ENCODE peak calls at places on chromosomes 1 and 21, in six cellular contexts. J is A549, I is HFF-Myc, K is fibroblast of lung, Z is pancreas, C is small intestine. G is an unnamed sample.

GRCh38 chr1:91937613-91938012 is 11.6 kb upstream of the BRDT start:
- DNase-seq in J (no peak), I (no peak), K (no peak), Z (no peak), C (no peak), G (no peak)

GRCh38 chr1:23100074-23100748 is 68.4 kb downstream of the LUZP1 start:
- DNase-seq in J (peak), I (peak), K (peak), Z (no peak), C (peak), G (no peak)

GRCh38 chr1:229070168-229070567 is 200.7 kb upstream of the RAB4A start:
- DNase-seq in J (peak), I (peak), K (peak), Z (peak), C (peak), G (peak)

GRCh38 chr1:188251039-188251438 is 1422.3 kb downstream of the PLA2G4A start:
- DNase-seq in J (no peak), I (no peak), K (no peak), Z (no peak), C (no peak), G (no peak)

GRCh38 chr1:236394905-236395779 is 1.1 kb downstream of the EDARADD start:
- DNase-seq in J (peak), I (no peak), K (peak), Z (peak), C (peak), G (peak)

GRCh38 chr21:46077674-46078101 is 20.2 kb upstream of the COL6A2 start:
- DNase-seq in J (no peak), I (no peak), K (no peak), Z (no peak), C (no peak), G (no peak)

GRCh38 chr1:162633327-162633762 is 1.1 kb downstream of the DDR2 start:
- DNase-seq in J (no peak), I (no peak), K (peak), Z (no peak), C (no peak), G (no peak)

GRCh38 chr1:50978144-50978851 is 8.3 kb downstream of the CDKN2C start:
- DNase-seq in J (peak), I (no peak), K (peak), Z (peak), C (peak), G (peak)

GRCh38 chr1:96234299-96234698 is 487.3 kb upstream of the PTBP2 start:
- DNase-seq in J (peak), I (no peak), K (peak), Z (peak), C (no peak), G (no peak)

GRCh38 chr1:85398391-85399064 is 66.4 kb downstream of the DDAH1 start:
- DNase-seq in J (peak), I (no peak), K (peak), Z (no peak), C (no peak), G (no peak)

GRCh38 chr1:192973988-192974387 is 85.2 kb downstream of the UCHL5 start:
- DNase-seq in J (no peak), I (no peak), K (no peak), Z (no peak), C (peak), G (no peak)

GRCh38 chr1:172122381-172122780 is 281.1 kb downstream of the DNM3 start:
- DNase-seq in J (no peak), I (no peak), K (no peak), Z (no peak), C (no peak), G (no peak)

GRCh38 chr1:227894306-227894721 is 53.4 kb downstream of the WNT9A start:
- DNase-seq in J (no peak), I (no peak), K (no peak), Z (peak), C (no peak), G (no peak)

GRCh38 chr1:172266528-172267174 is 153.8 kb upstream of the C1orf105 start:
- DNase-seq in J (no peak), I (no peak), K (peak), Z (no peak), C (no peak), G (no peak)

GRCh38 chr1:219442575-219442974 is 170.3 kb downstream of the ZC3H11B start:
- DNase-seq in J (no peak), I (no peak), K (peak), Z (no peak), C (no peak), G (no peak)

GRCh38 chr21:19489930-19490329 is 1086.3 kb upstream of the TMPRSS15 start:
- DNase-seq in J (no peak), I (no peak), K (no peak), Z (no peak), C (no peak), G (no peak)

GRCh38 chr1:2135866-2136265 is 58.7 kb downstream of the FAAP20 start:
- DNase-seq in J (no peak), I (no peak), K (no peak), Z (no peak), C (peak), G (no peak)

GRCh38 chr1:58874757-58875755 is 91.2 kb upstream of the JUN start:
- DNase-seq in J (no peak), I (no peak), K (peak), Z (peak), C (peak), G (no peak)

GRCh38 chr1:176252191-176252590 is 45.1 kb upstream of the COP1 start:
- DNase-seq in J (no peak), I (no peak), K (no peak), Z (no peak), C (no peak), G (no peak)

GRCh38 chr1:6750490-6750889 is 34.8 kb upstream of the CAMTA1 start:
- DNase-seq in J (no peak), I (no peak), K (no peak), Z (no peak), C (no peak), G (no peak)

GRCh38 chr1:58780586-58781452 is 3.0 kb downstream of the JUN start:
- DNase-seq in J (peak), I (no peak), K (peak), Z (no peak), C (peak), G (peak)

GRCh38 chr1:230381049-230381467 is 45.1 kb downstream of the PGBD5 start:
- DNase-seq in J (no peak), I (no peak), K (no peak), Z (peak), C (peak), G (peak)

GRCh38 chr1:21301794-21302440 is 11.7 kb upstream of the ECE1 start:
- DNase-seq in J (no peak), I (no peak), K (no peak), Z (no peak), C (no peak), G (no peak)

GRCh38 chr1:30904962-30905335 is 3.6 kb downstream of the SDC3 start:
- DNase-seq in J (no peak), I (no peak), K (no peak), Z (no peak), C (no peak), G (no peak)

GRCh38 chr1:42259059-42259738 is 75.8 kb downstream of the FOXJ3 start:
- DNase-seq in J (no peak), I (no peak), K (peak), Z (no peak), C (no peak), G (no peak)

GRCh38 chr1:2128189-2128901 is 66.2 kb downstream of the FAAP20 start:
- DNase-seq in J (no peak), I (no peak), K (peak), Z (no peak), C (no peak), G (no peak)

GRCh38 chr1:93681095-93681548 is 515 bp downstream of the BCAR3 start:
- DNase-seq in J (no peak), I (no peak), K (peak), Z (no peak), C (no peak), G (no peak)

DNA sequence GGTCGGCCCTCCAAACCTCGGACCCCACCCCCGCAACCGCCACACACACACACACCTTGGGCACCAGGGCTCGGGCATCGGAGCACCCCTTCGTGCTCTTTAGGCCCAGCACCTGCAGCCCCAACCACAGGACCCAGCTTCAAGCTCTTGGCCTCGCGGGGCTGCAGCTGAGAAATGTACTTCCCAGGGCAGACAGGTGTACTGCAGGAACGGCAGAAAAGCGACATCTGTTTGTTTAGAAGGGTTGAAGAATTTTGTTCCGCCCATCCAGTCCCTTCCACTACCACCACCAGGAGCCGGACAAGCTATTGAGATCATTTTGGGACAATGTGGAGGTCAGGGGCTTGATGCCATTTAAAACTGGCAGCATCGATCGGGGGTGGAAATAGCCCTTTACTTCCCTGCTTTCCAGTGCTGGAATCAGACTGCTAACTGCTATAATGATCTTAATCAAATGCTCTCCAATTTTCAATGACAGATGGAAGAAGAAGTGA is 1.7 kb downstream of the SERTAD4 start:
- DNase-seq in J (no peak), I (no peak), K (no peak), Z (no peak), C (no peak), G (no peak)
- H3K4me3 ChIP-seq in J (peak), I (peak), K (no peak), Z (peak), C (peak), G (peak)

DNA sequence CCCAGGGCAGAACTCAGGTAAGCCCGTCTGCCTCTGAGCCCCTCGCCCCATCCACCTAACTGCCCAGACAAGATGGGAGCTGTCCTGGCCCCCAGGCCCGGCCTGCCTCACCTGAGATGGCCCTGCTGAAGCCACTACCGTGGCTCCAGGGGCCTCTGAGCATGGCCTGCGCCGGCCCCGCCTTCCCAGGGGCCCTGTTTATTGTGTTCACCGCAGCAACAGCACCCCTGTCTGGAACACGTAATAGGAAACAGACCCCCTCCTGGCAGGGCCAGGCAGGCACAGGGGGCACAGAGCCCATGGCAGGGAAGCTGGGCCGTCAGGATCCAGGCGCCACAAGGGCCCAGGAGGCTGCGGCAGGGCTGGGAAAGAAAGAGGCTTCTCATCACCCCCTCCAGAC is 62.4 kb downstream of the ARHGEF16 start:
- DNase-seq in J (no peak), I (no peak), K (no peak), Z (no peak), C (no peak), G (no peak)
- H3K4me3 ChIP-seq in J (no peak), I (no peak), K (no peak), Z (no peak), C (no peak), G (no peak)

DNA sequence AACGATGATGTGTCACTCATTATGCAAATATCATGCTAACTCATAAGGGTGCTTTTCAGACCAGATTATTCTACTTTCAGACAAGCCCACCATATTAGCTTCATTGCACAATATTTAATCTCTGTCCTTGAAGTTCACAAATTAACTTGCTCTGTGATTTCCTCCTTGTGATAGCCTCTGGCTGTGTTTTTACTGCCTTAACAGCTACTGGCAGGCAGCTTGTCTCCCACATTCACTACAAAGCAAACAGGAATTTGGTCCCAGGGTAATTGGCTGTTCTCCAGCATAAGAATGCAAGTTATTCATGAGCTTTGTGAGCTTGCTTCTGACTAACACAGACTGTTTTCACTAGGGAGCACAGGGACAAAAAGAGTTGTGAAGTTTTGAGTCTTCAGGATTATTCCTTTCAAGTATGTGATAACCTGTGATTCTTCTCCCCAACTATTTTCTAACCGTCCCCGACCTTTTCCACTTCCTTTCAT is 87.9 kb upstream of the HMCN1 start:
- DNase-seq in J (peak), I (peak), K (peak), Z (peak), C (peak), G (peak)
- H3K4me3 ChIP-seq in J (peak), I (no peak), K (peak), Z (no peak), C (no peak), G (no peak)

GRCh38 chr1:189620471-189620870 is 857.2 kb downstream of the BRINP3 start:
- DNase-seq in J (no peak), I (no peak), K (no peak), Z (no peak), C (no peak), G (no peak)
- H3K4me3 ChIP-seq in J (no peak), I (no peak), K (no peak), Z (no peak), C (no peak), G (no peak)

DNA sequence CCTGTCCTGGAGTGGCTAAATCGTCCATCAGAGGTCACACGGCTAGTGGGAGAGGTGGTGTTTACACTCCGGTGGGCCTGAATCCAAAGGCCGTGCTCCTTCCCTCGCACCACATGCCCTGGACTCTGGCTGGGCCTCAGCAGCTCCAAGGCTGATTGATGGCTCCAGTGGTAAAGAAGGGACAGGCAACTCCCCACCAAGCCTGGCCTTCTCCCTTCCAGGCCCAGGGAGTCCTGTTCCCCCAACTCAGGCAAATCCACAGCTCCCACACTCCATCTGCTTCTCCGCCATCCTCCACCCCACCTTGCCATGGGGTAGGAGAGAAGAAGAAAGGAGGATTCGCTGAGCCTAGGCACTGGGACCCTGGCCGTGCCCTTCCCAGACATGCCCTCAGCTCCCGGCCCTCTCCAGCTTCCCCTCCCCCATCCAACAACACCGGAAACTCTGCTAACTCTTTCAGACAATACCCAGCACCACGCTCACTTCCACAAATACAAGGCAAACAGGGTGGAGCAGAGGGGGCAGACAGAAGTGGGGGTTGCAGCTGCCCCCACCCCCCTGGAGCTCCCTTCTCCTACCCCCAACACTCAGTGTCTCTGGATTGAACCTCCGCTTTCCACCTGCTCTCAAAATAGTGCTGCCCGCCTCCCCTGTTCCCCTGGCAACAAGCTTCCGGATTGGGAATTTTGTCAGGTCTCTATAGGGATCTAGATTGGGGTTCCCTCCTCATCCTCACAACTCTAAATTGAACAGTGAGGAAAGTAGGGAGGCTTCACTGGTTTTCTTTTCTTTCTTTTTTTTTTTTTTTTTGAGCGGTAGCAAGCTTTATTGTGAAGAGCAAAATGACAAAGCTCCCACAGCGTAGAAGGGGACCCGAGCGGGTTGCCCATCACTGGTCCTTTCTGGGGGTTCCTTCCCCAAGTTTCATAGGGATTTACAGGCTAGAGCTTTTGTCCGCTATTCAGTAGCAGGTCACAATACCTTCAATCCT is 10.6 kb downstream of the ARHGEF2 start:
- DNase-seq in J (no peak), I (no peak), K (no peak), Z (no peak), C (no peak), G (no peak)
- H3K4me3 ChIP-seq in J (no peak), I (no peak), K (peak), Z (no peak), C (no peak), G (no peak)

DNA sequence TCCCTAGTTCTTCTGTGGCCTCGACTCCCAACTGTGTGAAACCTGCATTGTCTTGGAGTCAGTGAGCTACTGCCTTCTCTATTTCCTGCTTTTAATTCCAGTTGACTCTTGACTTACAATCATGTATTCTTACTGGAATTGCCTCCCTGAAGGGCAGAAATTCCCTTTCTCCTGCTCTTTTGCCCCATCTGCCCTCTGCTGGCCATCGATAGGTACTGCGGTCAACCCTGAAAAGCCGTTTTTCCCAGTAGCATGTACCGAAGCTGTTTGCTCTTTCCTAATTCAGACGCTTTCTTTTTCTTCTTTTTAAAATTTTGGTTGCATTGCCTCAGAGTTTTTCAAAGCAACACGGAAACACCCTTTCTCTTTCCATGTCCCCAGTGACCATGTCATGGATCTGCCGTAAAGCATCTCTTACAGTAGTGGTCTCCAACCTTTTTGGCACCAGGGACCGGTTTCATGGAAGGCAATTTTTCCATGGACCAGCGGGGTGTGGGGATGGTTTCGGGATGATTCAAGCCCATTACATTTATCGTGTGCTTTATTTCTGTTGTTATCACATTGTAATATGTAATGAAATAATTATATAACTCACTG is 164.2 kb upstream of the C1orf21 start:
- DNase-seq in J (peak), I (no peak), K (peak), Z (peak), C (peak), G (peak)
- H3K4me3 ChIP-seq in J (peak), I (no peak), K (peak), Z (no peak), C (no peak), G (no peak)